ENCODE peak calls at places on chromosome 20, in six cellular contexts. D is mesenchymal stem cell, T is IMR-90, W is H9, I is H1, O is neuronal stem cell. Y is an unnamed sample.

GRCh38 chr20:45646898-45647297 is 15.8 kb upstream of the WFDC9 start:
- DNase-seq in D (no peak), W (no peak), T (no peak), I (no peak), O (no peak), Y (no peak)

GRCh38 chr20:45450097-45450818 is 19.3 kb upstream of the WFDC2 start:
- DNase-seq in D (peak; percentile 33), O (no peak), T (peak; percentile 51), I (no peak), W (peak; percentile 47), Y (peak; percentile 23)

GRCh38 chr20:60477958-60478357 is 519.7 kb downstream of the CDH26 start:
- DNase-seq in O (no peak), D (no peak), W (no peak), T (no peak), I (no peak), Y (no peak)

GRCh38 chr20:47019106-47019824 is 124.6 kb downstream of the EYA2 start:
- DNase-seq in O (no peak), I (no peak), T (peak; percentile 94), D (peak; percentile 6), W (no peak), Y (no peak)

GRCh38 chr20:57743450-57744095 is 33.8 kb upstream of the PMEPA1 start:
- DNase-seq in D (no peak), I (no peak), O (no peak), W (no peak), T (no peak), Y (no peak)

GRCh38 chr20:973785-974194 is 28.3 kb downstream of the RSPO4 start:
- DNase-seq in D (peak; percentile 32), T (peak; percentile 10), W (peak; percentile 66), O (no peak), I (no peak), Y (peak; percentile 77)

GRCh38 chr20:59808729-59809381 is 124.6 kb downstream of the SYCP2 start:
- DNase-seq in T (no peak), O (no peak), I (peak; percentile 33), W (peak; percentile 16), D (no peak), Y (no peak)

GRCh38 chr20:17843246-17844132 is 125.1 kb downstream of the SNX5 start:
- DNase-seq in T (peak; percentile 97), W (no peak), I (no peak), D (peak; percentile 90), O (no peak), Y (no peak)

GRCh38 chr20:17558154-17558940 is 11.5 kb upstream of the DSTN start:
- DNase-seq in I (peak; percentile 45), T (peak; percentile 91), O (no peak), W (peak; percentile 68), D (peak; percentile 99), Y (peak; percentile 56)

GRCh38 chr20:54950285-54950684 is 474.9 kb downstream of the DOK5 start:
- DNase-seq in W (no peak), O (no peak), I (no peak), D (no peak), T (no peak), Y (no peak)

GRCh38 chr20:50401047-50401586 is 109.1 kb upstream of the PTPN1 start:
- DNase-seq in T (no peak), D (no peak), O (no peak), W (no peak), I (no peak), Y (no peak)

GRCh38 chr20:8431538-8432434 is 299.7 kb downstream of the PLCB1 start:
- DNase-seq in W (peak; percentile 38), O (no peak), D (no peak), I (no peak), T (no peak), Y (no peak)

GRCh38 chr20:48129319-48129973 is 344.2 kb upstream of the SULF2 start:
- DNase-seq in T (no peak), I (no peak), D (no peak), O (no peak), W (no peak), Y (no peak)

GRCh38 chr20:25005661-25006060 is 13.1 kb upstream of the APMAP start:
- DNase-seq in O (no peak), W (peak; percentile 22), T (no peak), I (no peak), D (no peak), Y (no peak)

GRCh38 chr20:32972181-32973076 is 31.8 kb downstream of the SUN5 start:
- DNase-seq in I (peak; percentile 46), D (no peak), W (peak; percentile 47), T (no peak), O (no peak), Y (peak; percentile 18)

GRCh38 chr20:60372282-60372681 is 414.1 kb downstream of the CDH26 start:
- DNase-seq in W (no peak), O (no peak), D (no peak), I (no peak), T (no peak), Y (no peak)

GRCh38 chr20:7085448-7085847 is 318.0 kb downstream of the BMP2 start:
- DNase-seq in T (no peak), O (no peak), W (no peak), D (peak; percentile 39), I (no peak), Y (no peak)

GRCh38 chr20:57620274-57620990 is at the start of gene ZBP1:
- DNase-seq in D (no peak), I (peak; percentile 42), W (no peak), O (no peak), T (no peak), Y (no peak)

GRCh38 chr20:44019638-44020335 is 105.1 kb downstream of the TOX2 start:
- DNase-seq in D (peak; percentile 31), I (no peak), W (no peak), T (peak; percentile 23), O (no peak), Y (no peak)

GRCh38 chr20:61295726-61296628 is 43.9 kb downstream of the CDH4 start:
- DNase-seq in W (no peak), I (peak; percentile 41), D (no peak), T (no peak), O (no peak), Y (no peak)

GRCh38 chr20:34996243-34996984 is 40.7 kb downstream of the MYH7B start:
- DNase-seq in O (no peak), W (no peak), D (no peak), T (no peak), I (no peak), Y (no peak)

GRCh38 chr20:47710665-47711045 is 74.6 kb downstream of the SULF2 start:
- DNase-seq in O (no peak), D (no peak), T (no peak), I (no peak), W (no peak), Y (no peak)

GRCh38 chr20:49037962-49038387 is 8.1 kb upstream of the CSE1L start:
- DNase-seq in W (no peak), D (peak; percentile 30), O (no peak), T (peak; percentile 4), I (no peak), Y (no peak)

GRCh38 chr20:4299773-4300172 is 284.4 kb upstream of the RNF24 start:
- DNase-seq in T (no peak), O (no peak), I (no peak), W (no peak), D (no peak), Y (no peak)

DNA sequence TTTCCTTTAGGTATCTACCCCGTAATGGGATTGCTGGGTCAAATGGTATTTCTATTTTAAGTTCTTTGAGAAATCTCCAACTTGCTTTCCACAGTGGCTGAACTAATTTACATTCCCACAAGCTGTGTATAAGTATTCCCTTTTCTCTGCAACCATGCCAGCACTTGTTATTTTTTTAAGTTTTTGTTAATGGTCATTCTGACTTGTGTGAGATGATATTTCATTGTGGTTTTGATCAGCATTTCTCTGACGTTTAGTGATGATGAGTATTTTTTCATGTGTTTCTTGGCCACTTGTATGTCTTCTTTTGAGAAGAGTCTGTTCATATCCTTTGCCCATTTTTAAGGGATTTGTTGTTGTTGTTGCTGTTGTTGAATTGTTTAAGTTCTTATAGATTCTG is 871.1 kb downstream of the KIF16B start:
- DNase-seq in I (no peak), W (no peak), D (no peak), T (peak; percentile 56), O (no peak), Y (no peak)
- H4K91ac ChIP-seq in I (no peak overlapping the region), W (no peak overlapping the region), D (no peak overlapping the region), T (no peak overlapping the region), O (no peak overlapping the region), Y (no peak overlapping the region)

GRCh38 chr20:62776692-62777527 is 19.4 kb upstream of the MRGBP start:
- DNase-seq in T (peak; percentile 13), D (no peak), O (no peak), I (no peak), W (peak; percentile 81), Y (no peak)
- H2AK5ac ChIP-seq in T (peak overlapping the region; percentile 67), D (no peak overlapping the region), O (peak overlapping the region; percentile 99), I (peak overlapping the region; percentile 93), W (no peak overlapping the region), Y (no peak overlapping the region)

GRCh38 chr20:39627765-39628164 is 665.6 kb downstream of the DHX35 start:
- DNase-seq in I (no peak), W (no peak), T (no peak), O (no peak), D (no peak), Y (no peak)

GRCh38 chr20:39630215-39630614 is 668.1 kb downstream of the DHX35 start:
- DNase-seq in D (no peak), I (no peak), T (no peak), O (no peak), W (no peak), Y (no peak)

GRCh38 chr20:39623584-39624234 is 661.6 kb downstream of the DHX35 start:
- DNase-seq in T (no peak), D (no peak), I (no peak), O (no peak), W (no peak), Y (no peak)

GRCh38 chr20:39619386-39619785 is 657.2 kb downstream of the DHX35 start:
- DNase-seq in T (no peak), I (no peak), D (no peak), W (no peak), O (no peak), Y (no peak)

DNA sequence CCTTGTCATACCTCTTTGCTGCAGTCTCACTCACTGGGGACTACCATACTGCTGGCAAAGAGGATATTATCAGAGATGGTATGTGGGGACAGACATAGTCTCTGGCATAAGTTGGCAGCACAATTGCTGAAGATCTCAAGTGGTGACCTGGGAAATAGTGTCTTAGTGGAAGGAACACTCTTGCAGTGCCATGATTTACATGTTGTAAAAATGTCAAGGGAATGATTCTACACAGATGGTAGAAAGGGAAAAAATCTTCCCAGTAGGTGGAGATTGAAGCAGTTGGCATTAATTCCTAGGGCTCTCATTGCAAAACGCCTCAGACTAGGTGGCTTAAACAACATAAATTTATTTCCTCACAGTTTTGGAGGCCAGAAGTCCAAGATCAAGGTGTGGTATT is 662.2 kb downstream of the DHX35 start:
- DNase-seq in D (no peak), O (no peak), T (no peak), W (no peak), I (no peak), Y (no peak)
- H4K91ac ChIP-seq in D (no peak overlapping the region), O (no peak overlapping the region), T (no peak overlapping the region), W (no peak overlapping the region), I (no peak overlapping the region), Y (no peak overlapping the region)

DNA sequence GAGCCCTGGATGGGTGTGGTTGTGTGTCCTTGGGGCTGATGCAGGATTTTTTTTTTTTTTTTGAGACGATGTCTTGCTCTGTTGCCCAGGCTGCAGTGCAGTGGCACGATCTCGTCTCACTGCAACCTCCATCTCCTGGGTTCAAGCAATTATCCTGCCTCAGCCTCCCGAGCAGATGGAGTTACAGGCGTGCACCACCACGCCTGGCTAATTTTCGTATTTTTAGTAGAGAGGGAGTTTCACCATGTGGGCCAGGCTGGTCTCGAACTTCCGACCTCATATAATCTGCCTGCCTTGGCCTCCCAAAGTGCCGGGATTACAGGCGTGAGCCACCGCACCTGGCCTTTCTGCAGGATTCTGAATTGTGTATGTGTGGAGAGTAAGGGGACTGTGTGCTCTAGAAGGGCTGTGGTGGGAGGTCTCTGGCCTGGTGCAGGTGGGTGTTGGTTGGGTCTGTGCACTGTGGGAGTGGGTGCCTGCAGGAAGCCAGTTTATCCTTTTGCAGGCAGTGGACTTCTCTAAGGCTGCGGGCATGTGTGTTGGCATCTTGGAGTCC is 11.0 kb upstream of the ID1 start:
- DNase-seq in O (no peak), W (no peak), T (no peak), I (no peak), D (no peak), Y (no peak)
- H2AK5ac ChIP-seq in O (peak overlapping the region; percentile 99), W (no peak overlapping the region), T (peak overlapping the region; percentile 86), I (peak overlapping the region; percentile 100), D (no peak overlapping the region), Y (peak overlapping the region; percentile 95)

Y was measured in trophoblast cell.